ENCODE peak calls at places on chromosome 15, in seven cellular contexts. T is effector memory CD4-positive, alpha-beta T cell; Z is cardiac fibroblast; E is kidney; C is NCI-H774; J is mammary epithelial cell; S is EH. A is an unnamed sample.

GRCh38 chr15:35696767-35697231 is 150.8 kb upstream of the DPH6 start:
- DNase-seq in T (no peak), Z (peak), E (no peak), C (no peak), J (peak), S (peak), A (peak)

GRCh38 chr15:79160211-79160610 is 69.6 kb upstream of the RASGRF1 start:
- DNase-seq in T (no peak), Z (no peak), E (peak), C (no peak), J (peak), S (peak), A (no peak)

GRCh38 chr15:83658406-83658805 is 4.5 kb downstream of the ADAMTSL3 start:
- DNase-seq in T (no peak), Z (no peak), E (no peak), C (no peak), J (no peak), S (no peak), A (no peak)

GRCh38 chr15:25910832-25911231 is 47.7 kb upstream of the ATP10A start:
- DNase-seq in T (no peak), Z (no peak), E (no peak), C (no peak), J (no peak), S (no peak), A (no peak)

GRCh38 chr15:95307115-95307514 is 1023.4 kb upstream of the NR2F2 start:
- DNase-seq in T (no peak), Z (no peak), E (no peak), C (no peak), J (no peak), S (no peak), A (no peak)

GRCh38 chr15:91790826-91791225 is 62.7 kb upstream of the SLCO3A1 start:
- DNase-seq in T (no peak), Z (no peak), E (no peak), C (no peak), J (peak), S (no peak), A (no peak)

GRCh38 chr15:71278989-71279756 is 163.9 kb downstream of the THSD4 start:
- DNase-seq in T (no peak), Z (peak), E (no peak), C (peak), J (peak), S (peak), A (peak)

GRCh38 chr15:89226359-89227221 is 5.2 kb upstream of the RLBP1 start:
- DNase-seq in T (no peak), Z (no peak), E (no peak), C (no peak), J (peak), S (no peak), A (no peak)

GRCh38 chr15:73573572-73573971 is 59.6 kb downstream of the NPTN start:
- DNase-seq in T (no peak), Z (peak), E (no peak), C (no peak), J (peak), S (peak), A (no peak)

GRCh38 chr15:99436472-99437314 is 129.1 kb upstream of the MEF2A start:
- DNase-seq in T (no peak), Z (no peak), E (peak), C (no peak), J (no peak), S (no peak), A (no peak)

GRCh38 chr15:82663186-82663600 is 16.0 kb upstream of the CPEB1 start:
- DNase-seq in T (no peak), Z (peak), E (peak), C (no peak), J (peak), S (peak), A (peak)

GRCh38 chr15:64566629-64567427 is 106.5 kb downstream of the ZNF609 start:
- DNase-seq in T (no peak), Z (no peak), E (no peak), C (no peak), J (no peak), S (no peak), A (peak)

GRCh38 chr15:22888120-22888859 is 49.8 kb downstream of the NIPA2 start:
- DNase-seq in T (no peak), Z (peak), E (no peak), C (no peak), J (peak), S (peak), A (peak)